ENCODE peak calls at places on chromosome 20, in eight cellular contexts. R, C, F, Q, A, I, M and Z are unnamed samples.

GRCh38 chr20:1364106-1364505 is 28.7 kb downstream of the FKBP1A start:
- DNase-seq in R (no peak), C (no peak), F (no peak), Q (no peak), A (no peak), I (no peak), M (no peak), Z (no peak)

GRCh38 chr20:18046535-18046934 is 11.2 kb downstream of the OVOL2 start:
- DNase-seq in R (no peak), C (no peak), F (no peak), Q (no peak), A (no peak), I (no peak), M (no peak), Z (no peak)

GRCh38 chr20:54152227-54153040 is 21.4 kb downstream of the CYP24A1 start:
- DNase-seq in R (no peak), C (no peak), F (no peak), Q (no peak), A (no peak), I (no peak), M (no peak), Z (no peak)

GRCh38 chr20:50346372-50347347 is 156.0 kb downstream of the CEBPB start:
- DNase-seq in R (peak; percentile 97), C (no peak), F (no peak), Q (no peak), A (peak; percentile 93), I (peak; percentile 76), M (peak; percentile 85), Z (no peak)

GRCh38 chr20:49812463-49813304 is at the start of gene SLC9A8:
- DNase-seq in R (peak; percentile 97), C (peak; percentile 82), F (peak; percentile 74), Q (peak; percentile 87), A (peak; percentile 94), I (peak; percentile 76), M (peak; percentile 92), Z (peak; percentile 69)

GRCh38 chr20:59790388-59790787 is 143.0 kb downstream of the SYCP2 start:
- DNase-seq in R (no peak), C (no peak), F (no peak), Q (no peak), A (no peak), I (no peak), M (peak; percentile 31), Z (no peak)

GRCh38 chr20:53104889-53105288 is 132.7 kb downstream of the TSHZ2 start:
- DNase-seq in R (peak; percentile 65), C (no peak), F (no peak), Q (no peak), A (no peak), I (no peak), M (no peak), Z (no peak)

GRCh38 chr20:17859616-17860232 is 108.9 kb downstream of the SNX5 start:
- DNase-seq in R (no peak), C (no peak), F (no peak), Q (no peak), A (peak; percentile 59), I (peak; percentile 55), M (no peak), Z (no peak)

GRCh38 chr20:19483309-19483708 is 270.9 kb downstream of the SLC24A3 start:
- DNase-seq in R (no peak), C (no peak), F (no peak), Q (no peak), A (no peak), I (no peak), M (no peak), Z (no peak)

GRCh38 chr20:63108247-63108646 is 101.5 kb upstream of the BHLHE23 start:
- DNase-seq in R (no peak), C (no peak), F (no peak), Q (no peak), A (no peak), I (no peak), M (no peak), Z (no peak)

GRCh38 chr20:42530855-42531674 is 658.6 kb downstream of the PTPRT start:
- DNase-seq in R (peak; percentile 29), C (peak; percentile 11), F (no peak), Q (no peak), A (peak; percentile 23), I (peak; percentile 4), M (no peak), Z (no peak)

GRCh38 chr20:58075980-58076749 is 152.3 kb downstream of the ANKRD60 start:
- DNase-seq in R (peak; percentile 63), C (no peak), F (no peak), Q (no peak), A (peak; percentile 10), I (no peak), M (no peak), Z (no peak)

GRCh38 chr20:35395728-35396127 is 16.0 kb downstream of the UQCC1 start:
- DNase-seq in R (peak; percentile 95), C (no peak), F (no peak), Q (no peak), A (peak; percentile 66), I (no peak), M (peak; percentile 80), Z (no peak)